ENCODE peak calls at places on chromosome 1, in ten cellular contexts. S is stimulated activated CD4-positive, alpha-beta T cell treated with anti-CD3 and anti-CD28 coated beads, Interleukin-4, amount 100 ng/mL, for 24 hours; W is A172; K is T follicular helper cell; X is HT1080; G is NCI-H187; H is NCI-H1105; P is activated gamma-delta T cell treated with Interleukin-2 at 50 U/mL for 16 hours; Q is effector CD4-positive, alpha-beta T cell; V is NCI-H1694. Y is an unnamed sample.

GRCh38 chr1:116122955-116123757 is 12.0 kb downstream of the MAB21L3 start:
- DNase-seq in S (no peak), W (peak), K (no peak), X (peak), G (no peak), H (no peak), P (no peak), Q (no peak), V (no peak), Y (peak)

GRCh38 chr1:204341380-204341779 is 18.3 kb downstream of the PLEKHA6 start:
- DNase-seq in S (no peak), W (no peak), K (no peak), X (no peak), G (no peak), H (no peak), P (no peak), Q (no peak), V (no peak), Y (peak)

GRCh38 chr1:156804572-156805243 is 11.9 kb downstream of the SH2D2A start:
- DNase-seq in S (no peak), W (peak), K (no peak), X (no peak), G (peak), H (no peak), P (no peak), Q (no peak), V (no peak), Y (no peak)

GRCh38 chr1:201513498-201514243 is 6.7 kb upstream of the CSRP1 start:
- DNase-seq in S (no peak), W (no peak), K (no peak), X (no peak), G (no peak), H (no peak), P (no peak), Q (no peak), V (no peak), Y (no peak)

GRCh38 chr1:147913362-147913761 is 10.8 kb downstream of the GJA8 start:
- DNase-seq in S (no peak), W (no peak), K (no peak), X (no peak), G (no peak), H (no peak), P (no peak), Q (no peak), V (no peak), Y (no peak)

GRCh38 chr1:214085325-214085724 is 97.6 kb downstream of the PROX1 start:
- DNase-seq in S (no peak), W (no peak), K (no peak), X (no peak), G (no peak), H (no peak), P (no peak), Q (no peak), V (no peak), Y (no peak)

GRCh38 chr1:183180213-183180612 is 5.9 kb upstream of the LAMC2 start:
- DNase-seq in S (no peak), W (peak), K (no peak), X (peak), G (no peak), H (peak), P (no peak), Q (no peak), V (peak), Y (peak)

GRCh38 chr1:236760986-236761385 is 34.1 kb upstream of the MTR start:
- DNase-seq in S (no peak), W (no peak), K (no peak), X (no peak), G (no peak), H (no peak), P (no peak), Q (no peak), V (no peak), Y (no peak)

GRCh38 chr1:211938473-211939080 is 96.8 kb downstream of the INTS7 start:
- DNase-seq in S (no peak), W (peak), K (no peak), X (no peak), G (no peak), H (no peak), P (no peak), Q (no peak), V (no peak), Y (no peak)

GRCh38 chr1:186112280-186112679 is 262.8 kb downstream of the TPR start:
- DNase-seq in S (no peak), W (no peak), K (no peak), X (no peak), G (no peak), H (no peak), P (no peak), Q (no peak), V (no peak), Y (no peak)

GRCh38 chr1:38528600-38528999 is 331.0 kb downstream of the RRAGC start:
- DNase-seq in S (no peak), W (no peak), K (no peak), X (no peak), G (no peak), H (no peak), P (no peak), Q (no peak), V (no peak), Y (no peak)

GRCh38 chr1:226702957-226703831 is 35.9 kb downstream of the ITPKB start:
- DNase-seq in S (peak), W (peak), K (peak), X (peak), G (no peak), H (peak), P (peak), Q (peak), V (no peak), Y (peak)

GRCh38 chr1:162006081-162006480 is 17.6 kb downstream of the OLFML2B start:
- DNase-seq in S (no peak), W (no peak), K (no peak), X (no peak), G (no peak), H (no peak), P (no peak), Q (no peak), V (no peak), Y (no peak)

GRCh38 chr1:1754051-1754815 is 24.0 kb downstream of the NADK start:
- DNase-seq in S (no peak), W (no peak), K (no peak), X (no peak), G (no peak), H (no peak), P (no peak), Q (no peak), V (no peak), Y (no peak)

GRCh38 chr1:201089621-201090020 is 22.6 kb downstream of the CACNA1S start:
- DNase-seq in S (no peak), W (no peak), K (no peak), X (no peak), G (no peak), H (no peak), P (no peak), Q (no peak), V (no peak), Y (no peak)

GRCh38 chr1:223341111-223341510 is 22.9 kb downstream of the SUSD4 start:
- DNase-seq in S (no peak), W (peak), K (no peak), X (no peak), G (no peak), H (no peak), P (no peak), Q (no peak), V (peak), Y (peak)

GRCh38 chr1:51733793-51734522 is 117.1 kb downstream of the OSBPL9 start:
- DNase-seq in S (no peak), W (no peak), K (no peak), X (no peak), G (no peak), H (no peak), P (no peak), Q (no peak), V (no peak), Y (no peak)

GRCh38 chr1:29445330-29445729 is 209.0 kb downstream of the PTPRU start:
- DNase-seq in S (no peak), W (no peak), K (no peak), X (no peak), G (no peak), H (no peak), P (no peak), Q (no peak), V (no peak), Y (no peak)